ENCODE peak calls at places on chromosome 10, in nine cellular contexts. R is A549, W is uterus, T is ovary, H is IMR-90, X is body of pancreas, J is adrenal gland, A is stomach, Y is heart left ventricle. C is an unnamed sample.

GRCh38 chr10:55803055-55803454 is 558.0 kb downstream of the ZWINT start:
- DNase-seq in R (no peak), W (no peak), T (no peak), H (no peak), X (no peak), J (no peak), A (no peak), Y (no peak), C (no peak)

GRCh38 chr10:70958396-70958795 is 70.0 kb upstream of the PCBD1 start:
- DNase-seq in R (no peak), W (no peak), T (no peak), H (peak), X (no peak), J (no peak), A (no peak), Y (no peak), C (peak)

GRCh38 chr10:32253300-32253699 is 93.7 kb downstream of the EPC1 start:
- DNase-seq in R (no peak), W (no peak), T (no peak), H (no peak), X (no peak), J (no peak), A (peak), Y (no peak), C (no peak)

GRCh38 chr10:128050937-128051336 is 75.3 kb downstream of the MKI67 start:
- DNase-seq in R (no peak), W (peak), T (no peak), H (no peak), X (peak), J (no peak), A (no peak), Y (no peak), C (no peak)

GRCh38 chr10:13848530-13849425 is 262.0 kb downstream of the PRPF18 start:
- DNase-seq in R (no peak), W (no peak), T (no peak), H (no peak), X (no peak), J (no peak), A (no peak), Y (no peak), C (no peak)

GRCh38 chr10:85851300-85851699 is 515.3 kb downstream of the GRID1 start:
- DNase-seq in R (no peak), W (no peak), T (no peak), H (no peak), X (no peak), J (no peak), A (no peak), Y (no peak), C (no peak)

GRCh38 chr10:95201736-95202135 is 7.7 kb downstream of the ACSM6 start:
- DNase-seq in R (peak), W (no peak), T (no peak), H (peak), X (no peak), J (no peak), A (no peak), Y (no peak), C (no peak)

GRCh38 chr10:90742189-90742588 is 115.7 kb downstream of the HTR7 start:
- DNase-seq in R (no peak), W (no peak), T (no peak), H (peak), X (peak), J (no peak), A (no peak), Y (no peak), C (no peak)

GRCh38 chr10:30639946-30640786 is 10.6 kb upstream of the LYZL2 start:
- DNase-seq in R (peak), W (no peak), T (no peak), H (peak), X (peak), J (no peak), A (no peak), Y (no peak), C (no peak)

GRCh38 chr10:79073784-79074432 is 5.1 kb downstream of the ZMIZ1 start:
- DNase-seq in R (no peak), W (no peak), T (peak), H (peak), X (peak), J (peak), A (peak), Y (no peak), C (peak)

GRCh38 chr10:79074732-79075131 is 6.0 kb downstream of the ZMIZ1 start:
- DNase-seq in R (no peak), W (no peak), T (no peak), H (no peak), X (peak), J (no peak), A (peak), Y (no peak), C (peak)

GRCh38 chr10:79071535-79071923 is 2.8 kb downstream of the ZMIZ1 start:
- DNase-seq in R (no peak), W (no peak), T (no peak), H (no peak), X (no peak), J (no peak), A (no peak), Y (no peak), C (no peak)

GRCh38 chr10:79072041-79072441 is 3.3 kb downstream of the ZMIZ1 start:
- DNase-seq in R (no peak), W (no peak), T (no peak), H (peak), X (no peak), J (no peak), A (no peak), Y (no peak), C (no peak)

GRCh38 chr10:79072994-79073654 is 4.4 kb downstream of the ZMIZ1 start:
- DNase-seq in R (no peak), W (no peak), T (no peak), H (no peak), X (no peak), J (no peak), A (no peak), Y (no peak), C (no peak)
- TF ChIP-seq CTCF in R (no peak), W (no peak), T (no peak), H (peak), X (no peak), J (no peak), A (no peak), Y (no peak), C (no peak)

GRCh38 chr10:72719941-72720592 is 28.1 kb downstream of the MCU start:
- DNase-seq in R (no peak), W (no peak), T (no peak), H (no peak), X (no peak), J (no peak), A (no peak), Y (no peak), C (no peak)

DNA sequence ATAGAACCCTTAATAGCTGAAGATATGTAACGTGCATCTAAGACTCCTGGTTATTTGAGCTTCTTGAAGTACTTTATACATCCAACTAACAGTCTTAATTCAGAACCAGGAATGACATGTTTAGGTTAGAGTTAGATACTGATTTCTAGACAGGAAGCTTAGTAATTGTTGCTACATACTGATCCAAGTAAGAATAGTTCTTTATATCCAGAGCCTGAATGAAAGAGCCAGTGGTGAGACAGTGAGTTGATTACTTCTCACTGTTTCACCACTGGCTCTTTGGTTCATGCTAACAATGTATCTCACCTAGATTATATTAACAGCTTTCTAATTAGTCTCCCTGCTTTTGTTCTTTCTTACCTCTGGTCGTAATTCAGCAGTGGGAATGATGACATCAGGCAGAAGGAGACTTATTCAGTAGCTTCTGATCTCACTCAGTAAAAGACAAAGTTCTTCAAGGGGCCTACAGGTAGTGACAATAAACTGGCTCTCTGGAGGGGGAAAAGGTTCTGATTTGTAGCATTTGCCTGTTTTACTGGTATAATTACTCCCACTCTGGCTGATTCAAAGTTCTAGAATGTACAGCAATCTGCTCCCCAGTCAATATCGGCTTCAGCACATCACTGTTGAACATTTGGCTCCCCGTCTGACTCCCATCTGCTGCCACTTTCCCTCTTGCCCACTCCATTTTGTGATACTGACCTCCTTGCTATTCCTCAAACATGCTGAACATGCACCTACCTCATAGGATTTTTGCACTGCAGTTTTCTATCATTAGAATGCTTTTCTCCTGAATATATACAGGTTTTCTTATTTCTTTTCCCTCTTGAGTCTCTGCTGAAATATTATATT is 29.1 kb downstream of the MCU start:
- DNase-seq in R (no peak), W (no peak), T (no peak), H (peak), X (no peak), J (no peak), A (no peak), Y (no peak), C (no peak)
- TF ChIP-seq POLR2A in R (no peak), W (no peak), T (no peak), H (no peak), X (no peak), J (no peak), A (no peak), Y (no peak), C (no peak)

GRCh38 chr10:46538155-46538554 is 18.3 kb downstream of the GPRIN2 start:
- DNase-seq in R (no peak), W (no peak), T (no peak), H (no peak), X (no peak), J (no peak), A (no peak), Y (no peak), C (no peak)
- H3K27ac ChIP-seq in R (peak), W (no peak), T (no peak), H (no peak), X (no peak), J (no peak), A (no peak), Y (no peak), C (no peak)

DNA sequence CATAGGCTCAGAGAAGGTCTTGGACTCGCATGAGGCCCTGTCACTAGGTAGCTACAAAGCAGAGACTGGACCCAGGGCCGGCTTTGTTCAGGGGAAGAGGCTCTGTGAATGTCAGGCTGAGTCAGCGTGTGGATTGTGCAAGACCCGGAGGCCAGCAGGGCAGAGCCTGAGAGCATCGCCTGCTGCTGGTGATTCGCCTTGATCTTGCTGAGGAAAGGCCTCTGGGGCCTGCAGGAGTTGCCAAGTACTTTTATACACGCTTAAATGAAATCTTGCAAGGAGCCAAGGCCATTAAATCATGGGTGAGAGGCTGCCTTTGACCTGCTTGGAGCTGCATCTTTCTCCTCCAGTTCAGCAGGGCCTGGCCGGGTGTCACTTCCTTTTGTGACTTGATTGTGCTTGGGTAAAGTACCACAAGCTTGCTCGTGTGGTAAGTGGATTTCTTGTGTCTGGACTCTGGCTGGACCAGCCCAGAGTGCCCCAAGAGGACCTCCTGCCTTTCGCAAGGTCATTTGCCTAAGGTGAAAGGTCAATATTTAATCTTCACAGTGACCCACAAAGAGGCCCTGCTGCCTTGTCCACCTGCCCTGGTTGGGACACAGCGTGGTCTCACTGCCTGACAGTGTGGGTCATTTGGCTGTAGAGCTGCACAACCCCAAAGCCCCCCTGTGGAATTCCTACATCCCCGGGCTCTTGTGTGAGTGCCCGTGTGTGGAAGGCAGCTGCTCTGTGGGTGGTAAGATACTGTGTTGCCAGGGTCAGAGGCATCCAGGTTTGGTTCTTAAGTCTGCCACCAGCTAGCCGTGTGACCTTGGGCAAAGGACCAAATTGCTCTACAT is 38.6 kb upstream of the SH2D4B start:
- DNase-seq in R (peak), W (peak), T (peak), H (peak), X (peak), J (peak), A (peak), Y (peak), C (peak)
- TF ChIP-seq CTCF in R (no peak), W (no peak), T (no peak), H (no peak), X (no peak), J (no peak), A (no peak), Y (no peak), C (no peak)

GRCh38 chr10:3933733-3934132 is 148.7 kb upstream of the KLF6 start:
- DNase-seq in R (no peak), W (no peak), T (no peak), H (no peak), X (no peak), J (no peak), A (no peak), Y (no peak), C (no peak)

GRCh38 chr10:3936422-3937040 is 151.5 kb upstream of the KLF6 start:
- DNase-seq in R (no peak), W (no peak), T (no peak), H (no peak), X (no peak), J (no peak), A (no peak), Y (no peak), C (no peak)

GRCh38 chr10:3935141-3935540 is 150.1 kb upstream of the KLF6 start:
- DNase-seq in R (no peak), W (peak), T (peak), H (peak), X (peak), J (peak), A (no peak), Y (peak), C (no peak)

GRCh38 chr10:3932597-3933380 is 147.8 kb upstream of the KLF6 start:
- DNase-seq in R (no peak), W (no peak), T (no peak), H (no peak), X (no peak), J (no peak), A (no peak), Y (no peak), C (no peak)

DNA sequence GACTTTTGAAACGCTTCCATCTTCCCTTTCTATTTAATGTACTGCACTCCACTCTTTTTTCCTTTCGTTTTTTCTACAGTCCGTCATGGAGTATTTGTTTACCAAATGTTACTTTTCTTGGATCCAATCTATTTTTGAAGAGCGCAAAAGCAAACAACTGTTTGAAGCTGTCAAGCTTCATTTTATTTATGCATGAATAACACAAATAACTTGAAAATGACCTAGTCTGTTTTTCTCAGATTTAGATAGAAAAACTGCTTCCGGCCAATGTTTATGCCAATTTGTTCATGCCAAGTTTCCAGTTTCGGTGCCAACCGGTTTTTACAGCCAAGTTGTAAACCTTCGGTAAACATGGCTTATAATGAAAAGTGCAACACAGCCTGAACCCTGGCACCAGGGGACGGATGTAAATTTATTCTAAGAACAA is 150.9 kb upstream of the KLF6 start:
- DNase-seq in R (no peak), W (peak), T (no peak), H (no peak), X (peak), J (no peak), A (peak), Y (no peak), C (peak)
- TF ChIP-seq POLR2A in R (no peak), W (no peak), T (no peak), H (no peak), X (no peak), J (no peak), A (no peak), Y (no peak), C (no peak)

GRCh38 chr10:3293536-3294431 is 121.2 kb upstream of the PITRM1 start:
- DNase-seq in R (no peak), W (no peak), T (no peak), H (peak), X (no peak), J (peak), A (no peak), Y (no peak), C (no peak)
- H3K27ac ChIP-seq in R (no peak), W (peak), T (no peak), H (no peak), X (no peak), J (no peak), A (peak), Y (no peak), C (peak)

GRCh38 chr10:784759-785538 is 95.5 kb upstream of the DIP2C start:
- DNase-seq in R (peak), W (no peak), T (peak), H (peak), X (peak), J (peak), A (peak), Y (no peak), C (peak)
- TF ChIP-seq CTCF in R (peak), W (no peak), T (no peak), H (peak), X (no peak), J (no peak), A (no peak), Y (no peak), C (no peak)